ENCODE peak calls at places on chromosomes 7 and 10, in four cellular contexts. N is K562, J is fibroblast of lung, L is SK-N-SH. A is an unnamed sample.

GRCh38 chr7:106895246-106895864 is 30.3 kb downstream of the PIK3CG start:
- DNase-seq in J (no peak), L (no peak), N (no peak), A (peak; percentile 60)

GRCh38 chr10:117503170-117503885 is 39.2 kb upstream of the EMX2 start:
- DNase-seq in J (no peak), L (peak; percentile 81), N (no peak), A (no peak)

GRCh38 chr7:103613655-103614642 is 167.9 kb upstream of the SLC26A5 start:
- DNase-seq in J (no peak), L (peak; percentile 33), N (peak; percentile 16), A (no peak)

GRCh38 chr7:40192036-40192435 is 57.2 kb downstream of the SUGCT start:
- DNase-seq in L (no peak), J (peak; percentile 29), N (no peak), A (no peak)

GRCh38 chr7:112547916-112548315 is 67.1 kb downstream of the LSMEM1 start:
- DNase-seq in N (no peak), L (no peak), J (peak; percentile 61), A (no peak)

GRCh38 chr10:29858352-29859267 is 200.8 kb downstream of the JCAD start:
- DNase-seq in J (peak; percentile 85), L (peak; percentile 31), N (no peak), A (peak; percentile 54)

GRCh38 chr10:70695241-70696030 is 23.1 kb downstream of the ADAMTS14 start:
- DNase-seq in L (no peak), N (peak; percentile 72), J (peak; percentile 57), A (no peak)

GRCh38 chr7:77563275-77563674 is 26.2 kb downstream of the PTPN12 start:
- DNase-seq in J (no peak), N (no peak), L (no peak), A (no peak)

GRCh38 chr10:102523250-102524029 is 19.7 kb downstream of the SUFU start:
- DNase-seq in J (peak; percentile 89), L (no peak), N (no peak), A (no peak)

GRCh38 chr10:3208481-3209406 is 36.2 kb upstream of the PITRM1 start:
- DNase-seq in L (no peak), N (no peak), J (no peak), A (no peak)

GRCh38 chr10:111515264-111515663 is 438.4 kb downstream of the ADRA2A start:
- DNase-seq in L (no peak), N (no peak), J (no peak), A (no peak)

GRCh38 chr10:126199221-126199998 is 188.9 kb downstream of the ADAM12 start:
- DNase-seq in N (peak; percentile 22), J (peak; percentile 100), L (no peak), A (no peak)

GRCh38 chr7:136114966-136115762 is 138.0 kb upstream of the MTPN start:
- DNase-seq in L (peak; percentile 60), N (peak; percentile 77), J (peak; percentile 31), A (peak; percentile 41)

GRCh38 chr7:104074529-104074928 is 85.1 kb upstream of the RELN start:
- DNase-seq in J (no peak), L (no peak), N (no peak), A (no peak)

GRCh38 chr10:4111593-4111992 is 326.6 kb upstream of the KLF6 start:
- DNase-seq in L (no peak), N (no peak), J (peak; percentile 61), A (no peak)

GRCh38 chr10:72315611-72316385 is 38.9 kb downstream of the DNAJB12 start:
- DNase-seq in L (no peak), J (peak; percentile 70), N (no peak), A (no peak)
- H3K9ac ChIP-seq in L (no peak overlapping the region), J (no peak overlapping the region), N (peak overlapping the region; percentile 10), A (peak overlapping the region; percentile 29)

GRCh38 chr7:140870003-140870402 is 54.7 kb downstream of the BRAF start:
- DNase-seq in J (no peak), L (no peak), N (no peak), A (no peak)

GRCh38 chr7:140867467-140868314 is 57.0 kb downstream of the BRAF start:
- DNase-seq in J (no peak), L (no peak), N (no peak), A (no peak)

GRCh38 chr7:140866926-140867325 is 57.8 kb downstream of the BRAF start:
- DNase-seq in N (no peak), J (no peak), L (no peak), A (no peak)

GRCh38 chr7:140873473-140873872 is 51.3 kb downstream of the BRAF start:
- DNase-seq in J (no peak), N (no peak), L (no peak), A (no peak)

GRCh38 chr7:140869430-140869829 is 55.3 kb downstream of the BRAF start:
- DNase-seq in J (no peak), N (no peak), L (peak; percentile 26), A (no peak)
- H4K20me1 ChIP-seq in J (no peaks in the 10 kb centered on the region), N (no peaks in the 10 kb centered on the region), L (peaks cover 48% of the 10 kb centered on the region), A (peaks cover 17% of the 10 kb centered on the region)

DNA sequence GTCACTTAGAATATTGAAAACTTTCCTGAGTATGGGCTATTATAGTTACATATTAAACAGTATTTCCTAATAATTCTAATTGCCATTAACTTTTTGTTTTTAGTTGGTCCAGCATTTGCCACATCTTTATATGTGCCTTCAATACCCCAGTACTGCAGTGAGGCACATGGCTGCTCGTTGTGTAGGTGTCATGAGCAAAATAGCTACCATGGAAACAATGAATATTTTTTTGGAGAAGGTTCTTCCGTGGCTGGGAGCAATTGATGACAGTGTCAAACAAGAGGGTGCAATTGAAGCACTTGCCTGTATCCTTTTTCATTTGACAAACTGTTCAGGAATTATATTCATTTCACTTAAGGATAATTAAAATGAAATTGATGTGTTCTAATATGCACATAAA is 72.7 kb downstream of the BTAF1 start:
- DNase-seq in L (no peak), N (no peak), J (no peak), A (no peak)
- H3K27ac ChIP-seq in L (no peak overlapping the region), N (no peak overlapping the region), J (no peak overlapping the region), A (no peak overlapping the region)

GRCh38 chr10:122391875-122392274 is 17.4 kb downstream of the PLEKHA1 start:
- DNase-seq in N (no peak), L (no peak), J (no peak), A (no peak)
- H3K9ac ChIP-seq in N (no peak overlapping the region), L (no peak overlapping the region), J (no peak overlapping the region), A (no peak overlapping the region)

GRCh38 chr10:108521827-108522503 is 1357.5 kb upstream of the SORCS1 start:
- DNase-seq in L (no peak), J (no peak), N (no peak), A (no peak)
- H4K20me1 ChIP-seq in L (no peaks in the 10 kb centered on the region), J (no peaks in the 10 kb centered on the region), N (no peaks in the 10 kb centered on the region), A (no peaks in the 10 kb centered on the region)

GRCh38 chr7:45689797-45690761 is 115.9 kb downstream of the ADCY1 start:
- DNase-seq in J (no peak), L (no peak), N (no peak), A (no peak)
- H3K27ac ChIP-seq in J (peak overlapping the region; percentile 66), L (no peak overlapping the region), N (no peak overlapping the region), A (no peak overlapping the region)

GRCh38 chr7:4814463-4814862 is 39.0 kb downstream of the AP5Z1 start:
- DNase-seq in N (no peak), J (no peak), L (peak; percentile 24), A (no peak)

GRCh38 chr7:4815121-4815520 is 39.7 kb downstream of the AP5Z1 start:
- DNase-seq in N (no peak), L (no peak), J (no peak), A (no peak)

GRCh38 chr7:4817178-4817905 is 41.9 kb downstream of the AP5Z1 start:
- DNase-seq in L (no peak), J (no peak), N (no peak), A (no peak)

GRCh38 chr7:4816419-4817080 is 41.1 kb downstream of the AP5Z1 start:
- DNase-seq in J (no peak), L (peak; percentile 38), N (no peak), A (no peak)

DNA sequence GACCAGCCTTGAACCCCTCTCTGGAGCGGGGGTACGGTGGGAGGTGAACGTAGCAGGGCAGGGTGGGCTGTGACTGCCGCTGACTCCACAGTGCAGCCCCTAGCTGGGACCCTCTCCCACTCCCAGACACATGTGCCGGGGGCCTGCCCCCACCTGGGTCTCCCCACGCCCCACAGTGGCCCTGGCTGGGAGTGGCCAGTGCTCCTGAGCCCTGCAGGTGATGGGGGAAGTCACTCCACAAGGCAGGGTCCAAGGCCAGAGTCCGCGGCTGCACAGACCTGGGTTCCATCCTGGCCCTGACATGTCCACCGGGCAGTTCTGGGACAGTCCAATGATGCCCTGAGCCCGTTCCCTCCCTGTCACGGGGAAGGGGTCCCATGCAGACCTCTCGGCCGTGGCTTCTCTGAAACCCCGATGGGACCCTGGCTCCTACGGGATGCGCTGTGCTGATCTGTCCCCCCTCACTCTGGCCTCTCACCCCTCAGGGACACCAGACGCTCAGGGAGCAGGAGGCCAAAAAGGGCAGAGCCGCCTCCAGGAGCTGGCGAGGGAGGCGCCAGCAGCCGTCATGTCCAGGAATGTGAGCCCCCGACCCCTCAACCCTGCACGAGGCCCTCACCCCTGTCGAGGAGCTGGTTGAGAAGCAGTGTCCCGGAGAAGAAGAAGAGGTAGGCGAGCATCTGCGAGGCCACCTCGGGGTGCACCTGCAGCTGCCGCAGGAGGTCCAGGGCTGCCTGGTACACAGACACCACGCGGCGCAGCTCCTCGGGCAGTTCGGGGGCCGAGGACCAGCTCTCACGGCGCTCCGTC is 40.4 kb downstream of the AP5Z1 start:
- DNase-seq in J (no peak), L (peak; percentile 39), N (no peak), A (no peak)
- H3K9ac ChIP-seq in J (no peak overlapping the region), L (no peak overlapping the region), N (no peak overlapping the region), A (no peak overlapping the region)

DNA sequence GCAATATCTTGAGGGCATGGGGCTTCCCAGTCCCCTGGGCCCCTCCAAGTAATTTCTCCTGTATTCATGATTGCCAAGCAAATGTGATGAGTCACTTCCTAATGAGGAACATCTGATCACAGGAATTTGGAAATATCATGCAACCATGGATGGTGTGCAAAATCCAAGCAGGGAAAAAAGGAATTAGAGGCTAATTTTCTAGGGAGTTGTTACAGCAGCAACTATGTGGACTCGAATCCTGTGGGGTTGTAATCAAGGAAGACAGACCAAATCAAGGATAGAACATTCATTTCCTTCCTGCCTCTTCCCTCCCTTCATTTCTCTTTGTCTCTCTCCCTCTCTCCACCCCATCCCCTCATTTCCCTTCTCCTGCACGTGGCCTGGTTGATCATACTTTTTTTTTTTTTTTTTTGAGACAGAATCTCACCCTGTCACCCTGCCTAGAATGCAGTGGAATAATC is 23.9 kb upstream of the AGFG2 start:
- DNase-seq in L (no peak), N (peak; percentile 8), J (peak; percentile 62), A (no peak)
- H4K20me1 ChIP-seq in L (no peaks in the 10 kb centered on the region), N (no peaks in the 10 kb centered on the region), J (no peaks in the 10 kb centered on the region), A (no peaks in the 10 kb centered on the region)

DNA sequence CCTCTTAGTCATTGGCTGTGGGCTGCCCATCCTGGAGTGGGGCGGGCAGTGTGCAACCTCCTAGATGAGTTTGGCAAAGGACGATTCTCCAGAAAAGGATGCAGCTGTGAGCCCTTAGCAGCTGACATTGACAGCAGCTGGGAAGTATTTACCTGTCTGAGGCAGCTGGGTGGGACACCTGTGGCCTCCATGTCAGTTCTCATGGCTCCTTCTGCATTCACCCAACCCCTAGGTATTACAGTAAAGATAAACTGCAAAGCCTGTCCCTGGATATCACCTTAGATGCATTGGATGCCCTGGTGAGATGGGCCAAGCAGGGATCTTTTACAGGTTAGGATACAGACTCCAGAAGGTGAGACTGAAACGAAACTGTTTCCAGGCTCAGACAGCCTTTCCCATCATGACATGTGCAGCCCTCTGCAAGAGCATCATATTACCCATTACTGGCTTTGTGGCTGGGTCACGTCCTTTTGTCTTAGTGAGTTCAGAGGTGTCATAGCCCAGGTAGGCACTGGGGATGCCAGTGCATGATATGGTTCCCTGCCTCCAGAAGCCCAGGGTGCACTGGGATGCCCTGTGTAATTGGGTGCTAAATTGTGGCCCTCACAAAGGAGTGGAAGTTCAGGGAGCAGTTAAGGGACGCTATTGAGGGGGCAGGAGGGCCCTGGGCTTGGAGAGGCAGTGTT is 28.9 kb downstream of the MINDY4 start:
- DNase-seq in J (no peak), N (no peak), L (no peak), A (no peak)
- H3K27ac ChIP-seq in J (peak overlapping the region; percentile 66), N (no peak overlapping the region), L (no peak overlapping the region), A (no peak overlapping the region)